ENCODE peak calls at places on chromosome 12, in seven cellular contexts. Z, Y, V, I, F, T and R are unnamed samples.

GRCh38 chr12:89547116-89547515 is 21.3 kb upstream of the POC1B start:
- DNase-seq in Z (no peak), Y (no peak), V (no peak), I (no peak), F (no peak), T (no peak), R (no peak)

GRCh38 chr12:92442782-92443181 is 260.0 kb upstream of the PLEKHG7 start:
- DNase-seq in Z (no peak), Y (no peak), V (no peak), I (no peak), F (no peak), T (no peak), R (no peak)

GRCh38 chr12:9133243-9133938 is 17.7 kb upstream of the A2M start:
- DNase-seq in Z (no peak), Y (no peak), V (no peak), I (no peak), F (no peak), T (no peak), R (no peak)

GRCh38 chr12:18462437-18462836 is 201.1 kb downstream of the PIK3C2G start:
- DNase-seq in Z (no peak), Y (peak; percentile 26), V (peak; percentile 79), I (no peak), F (no peak), T (no peak), R (no peak)

GRCh38 chr12:130878193-130879185 is 6.6 kb downstream of the RAN start:
- DNase-seq in Z (no peak), Y (no peak), V (no peak), I (peak; percentile 32), F (no peak), T (no peak), R (no peak)

GRCh38 chr12:68890701-68891113 is 42.3 kb downstream of the CPM start:
- DNase-seq in Z (no peak), Y (no peak), V (no peak), I (no peak), F (no peak), T (no peak), R (peak; percentile 63)

GRCh38 chr12:54368709-54369596 is 4.7 kb upstream of the GPR84 start:
- DNase-seq in Z (peak; percentile 92), Y (peak; percentile 83), V (peak; percentile 88), I (peak; percentile 95), F (peak; percentile 83), T (peak; percentile 93), R (peak; percentile 93)

GRCh38 chr12:120399531-120399930 is 30.6 kb upstream of the MSI1 start:
- DNase-seq in Z (no peak), Y (peak; percentile 55), V (peak; percentile 75), I (no peak), F (no peak), T (no peak), R (no peak)

GRCh38 chr12:1532367-1532752 is 62.0 kb downstream of the FBXL14 start:
- DNase-seq in Z (no peak), Y (no peak), V (no peak), I (no peak), F (no peak), T (no peak), R (no peak)

GRCh38 chr12:52871291-52871961 is 22.6 kb upstream of the KRT78 start:
- DNase-seq in Z (no peak), Y (peak; percentile 58), V (peak; percentile 73), I (peak; percentile 58), F (no peak), T (peak; percentile 72), R (no peak)

GRCh38 chr12:16927259-16927658 is 321.3 kb upstream of the LMO3 start:
- DNase-seq in Z (no peak), Y (no peak), V (no peak), I (no peak), F (no peak), T (no peak), R (no peak)

GRCh38 chr12:42162198-42162597 is 17.5 kb upstream of the GXYLT1 start:
- DNase-seq in Z (no peak), Y (peak; percentile 16), V (peak; percentile 67), I (peak; percentile 6), F (no peak), T (no peak), R (no peak)

GRCh38 chr12:29088611-29089219 is 60.4 kb upstream of the FAR2 start:
- DNase-seq in Z (no peak), Y (no peak), V (peak; percentile 16), I (no peak), F (peak; percentile 30), T (no peak), R (no peak)

GRCh38 chr12:127526925-127527324 is 740.0 kb upstream of the TMEM132C start:
- DNase-seq in Z (no peak), Y (no peak), V (no peak), I (no peak), F (no peak), T (no peak), R (no peak)

GRCh38 chr12:129911437-129912049 is 7.7 kb upstream of the TMEM132D start:
- DNase-seq in Z (no peak), Y (peak; percentile 49), V (no peak), I (peak; percentile 84), F (no peak), T (no peak), R (peak; percentile 64)

GRCh38 chr12:32727237-32727636 is 28.5 kb downstream of the YARS2 start:
- DNase-seq in Z (no peak), Y (peak; percentile 39), V (no peak), I (no peak), F (no peak), T (no peak), R (no peak)

GRCh38 chr12:122847921-122848421 is 12.7 kb downstream of the HIP1R start:
- DNase-seq in Z (no peak), Y (no peak), V (no peak), I (no peak), F (no peak), T (no peak), R (no peak)

DNA sequence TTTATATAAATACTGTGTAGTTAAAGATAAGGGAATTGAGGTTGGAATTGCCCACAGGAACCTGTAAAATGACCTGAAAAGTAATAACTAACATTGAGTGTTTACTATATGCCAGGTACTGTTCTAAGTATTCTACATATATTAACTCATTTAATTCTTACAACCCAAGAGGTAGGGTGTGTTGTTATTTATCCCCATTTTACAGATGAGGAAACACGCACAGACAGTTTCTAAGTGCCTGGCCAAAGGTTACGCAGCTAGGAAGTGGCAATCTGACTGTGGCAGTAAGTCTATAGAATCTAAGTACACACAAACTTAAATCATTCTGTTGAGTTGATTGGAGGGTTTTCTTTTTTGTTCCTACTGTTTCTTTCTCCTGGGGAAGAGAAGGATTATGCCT is 1.1 kb upstream of the TSPAN31 start:
- DNase-seq in Z (no peak), Y (no peak), V (no peak), I (no peak), F (no peak), T (no peak), R (no peak)
- H3K4me3 ChIP-seq in Z (no peak overlapping the region), Y (no peak overlapping the region), V (no peak overlapping the region), I (no peak overlapping the region), F (no peak overlapping the region), T (no peak overlapping the region), R (peak overlapping the region; percentile 73)

DNA sequence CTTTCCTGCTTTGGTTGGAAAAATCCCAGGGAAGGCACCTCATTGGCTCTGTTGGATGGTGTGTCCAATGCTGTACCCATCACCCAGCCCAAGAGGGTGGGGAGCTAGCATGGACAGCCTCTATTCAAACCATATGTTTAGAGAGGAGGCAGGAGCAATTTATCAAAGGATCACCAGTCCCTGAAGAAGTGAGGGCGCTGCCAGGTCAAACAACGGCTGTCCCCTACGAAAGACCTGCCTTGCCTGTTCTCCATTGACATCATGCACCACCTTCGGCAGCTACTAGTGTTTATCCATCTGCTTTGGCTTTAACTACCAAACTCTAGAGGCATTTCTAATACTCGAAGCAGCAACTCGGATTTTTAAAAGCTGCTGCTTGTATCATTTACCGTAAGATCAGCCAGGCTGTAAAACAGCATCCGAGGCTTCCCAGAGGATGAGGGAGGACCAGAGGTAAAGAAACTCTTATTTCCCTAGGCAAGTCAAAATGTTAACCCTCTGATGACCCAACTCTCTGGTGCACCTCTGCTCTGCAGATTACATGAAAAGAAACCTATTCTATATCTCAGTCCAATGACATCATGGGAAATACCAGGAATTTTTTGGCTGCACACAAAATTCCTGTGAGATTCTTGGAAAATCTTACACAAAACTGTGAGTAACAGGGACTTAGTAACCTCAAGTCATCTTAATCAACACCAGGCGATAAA is 720.9 kb upstream of the TBX3 start:
- DNase-seq in Z (no peak), Y (peak; percentile 79), V (peak; percentile 92), I (peak; percentile 8), F (no peak), T (no peak), R (no peak)
- H3K4me3 ChIP-seq in Z (no peak overlapping the region), Y (no peak overlapping the region), V (no peak overlapping the region), I (no peak overlapping the region), F (no peak overlapping the region), T (no peak overlapping the region), R (no peak overlapping the region)

DNA sequence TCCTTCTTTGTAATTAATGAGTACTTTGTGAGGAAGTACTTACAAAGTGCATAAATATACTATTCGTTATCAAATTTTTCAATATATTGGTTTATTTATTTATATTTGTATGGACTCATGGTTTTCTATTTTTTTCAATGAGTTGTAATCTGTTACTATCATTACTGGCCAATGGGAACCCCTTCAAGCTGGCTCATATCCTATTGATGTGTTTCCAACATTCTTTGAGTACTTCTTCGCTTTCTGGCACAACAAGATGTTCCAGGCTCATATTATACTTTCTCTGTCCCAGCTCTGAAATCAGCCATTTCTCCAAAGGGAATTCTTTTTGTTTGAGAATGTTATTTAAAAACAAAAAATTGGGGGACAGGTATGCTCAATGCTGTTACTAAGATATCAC is 17.5 kb downstream of the YBX3 start:
- DNase-seq in Z (no peak), Y (no peak), V (peak; percentile 55), I (no peak), F (no peak), T (no peak), R (peak; percentile 23)
- H3K4me3 ChIP-seq in Z (no peak overlapping the region), Y (no peak overlapping the region), V (no peak overlapping the region), I (no peak overlapping the region), F (no peak overlapping the region), T (no peak overlapping the region), R (no peak overlapping the region)

GRCh38 chr12:76259660-76260389 is 88.4 kb downstream of the BBS10 start:
- DNase-seq in Z (no peak), Y (peak; percentile 77), V (peak; percentile 94), I (peak; percentile 16), F (no peak), T (no peak), R (no peak)
- H3K4me3 ChIP-seq in Z (no peak overlapping the region), Y (peak overlapping the region; percentile 33), V (no peak overlapping the region), I (no peak overlapping the region), F (no peak overlapping the region), T (no peak overlapping the region), R (no peak overlapping the region)

DNA sequence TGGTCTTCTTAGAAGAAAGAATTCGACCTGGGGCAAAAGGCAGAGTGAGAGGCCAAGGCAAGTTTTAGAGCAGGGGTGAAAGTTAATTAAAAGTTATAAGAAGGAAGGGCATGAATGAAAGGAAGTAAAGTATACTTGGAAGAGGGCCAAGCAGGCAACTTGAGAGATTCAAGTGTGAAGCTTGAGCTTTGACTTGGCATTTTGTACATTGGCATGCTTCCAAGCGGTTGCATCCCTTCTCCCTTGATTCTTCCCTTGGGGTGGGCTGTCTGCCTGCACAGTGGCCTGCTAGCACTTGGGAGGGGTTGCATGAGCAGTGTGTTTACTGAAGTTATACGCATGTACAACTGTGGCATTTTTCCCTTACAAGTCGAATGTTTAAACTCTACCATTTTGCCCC is 74.8 kb upstream of the MGAT4C start:
- DNase-seq in Z (no peak), Y (no peak), V (no peak), I (no peak), F (no peak), T (no peak), R (no peak)
- H3K4me3 ChIP-seq in Z (no peak overlapping the region), Y (no peak overlapping the region), V (no peak overlapping the region), I (no peak overlapping the region), F (no peak overlapping the region), T (no peak overlapping the region), R (no peak overlapping the region)